ENCODE peak calls at places on chromosomes 16 and 17, in six cellular contexts. O is kidney epithelial cell, B is brain microvascular endothelial cell, H is A549, E is fibroblast of the aortic adventitia, Q is AG10803. A is an unnamed sample.

GRCh38 chr16:21599994-21600773 is 807 bp downstream of the METTL9 start:
- DNase-seq in O (no peak), B (no peak), H (no peak), E (peak; percentile 51), Q (no peak), A (no peak)

GRCh38 chr16:85150331-85150940 is 38.2 kb upstream of the CIBAR2 start:
- DNase-seq in O (no peak), B (no peak), H (no peak), E (no peak), Q (no peak), A (no peak)

GRCh38 chr16:35302859-35303258 is 1843.4 kb downstream of the TP53TG3F start:
- DNase-seq in O (no peak), B (no peak), H (no peak), E (no peak), Q (no peak), A (no peak)

GRCh38 chr17:15361151-15361550 is 19.8 kb upstream of the TEKT3 start:
- DNase-seq in O (peak; percentile 74), B (peak; percentile 5), H (no peak), E (no peak), Q (no peak), A (no peak)

GRCh38 chr16:1535391-1536291 is 2.2 kb downstream of the TMEM204 start:
- DNase-seq in O (no peak), B (no peak), H (no peak), E (peak; percentile 45), Q (peak; percentile 13), A (no peak)

GRCh38 chr16:66886346-66886745 is 6.0 kb downstream of the PDP2 start:
- DNase-seq in O (no peak), B (no peak), H (no peak), E (peak; percentile 38), Q (peak; percentile 61), A (no peak)

GRCh38 chr17:79035686-79036085 is 11.7 kb downstream of the C1QTNF1 start:
- DNase-seq in O (no peak), B (no peak), H (no peak), E (no peak), Q (no peak), A (no peak)

GRCh38 chr17:13601317-13601775 is 383 bp downstream of the HS3ST3A1 start:
- DNase-seq in O (no peak), B (no peak), H (no peak), E (no peak), Q (no peak), A (no peak)

GRCh38 chr17:32191306-32191705 is 49.0 kb downstream of the RHOT1 start:
- DNase-seq in O (no peak), B (no peak), H (no peak), E (peak; percentile 53), Q (peak; percentile 17), A (no peak)

GRCh38 chr16:87384162-87384999 is 805 bp upstream of the FBXO31 start:
- DNase-seq in O (no peak), B (no peak), H (peak; percentile 42), E (no peak), Q (no peak), A (no peak)

GRCh38 chr16:65062736-65063583 is 58.9 kb downstream of the CDH11 start:
- DNase-seq in O (no peak), B (no peak), H (no peak), E (no peak), Q (no peak), A (no peak)

GRCh38 chr17:50370052-50370451 is 2.9 kb downstream of the MRPL27 start:
- DNase-seq in O (no peak), B (no peak), H (no peak), E (no peak), Q (no peak), A (no peak)

GRCh38 chr17:41539979-41540701 is 12.0 kb upstream of the KRT19 start:
- DNase-seq in O (no peak), B (no peak), H (no peak), E (no peak), Q (no peak), A (no peak)

GRCh38 chr17:40115101-40115436 is 6.7 kb upstream of the MSL1 start:
- DNase-seq in O (no peak), B (no peak), H (no peak), E (no peak), Q (no peak), A (no peak)

GRCh38 chr16:87541882-87542234 is 49.0 kb upstream of the ZCCHC14 start:
- DNase-seq in O (no peak), B (peak; percentile 22), H (no peak), E (peak; percentile 16), Q (no peak), A (no peak)

GRCh38 chr16:2761886-2762583 is 9.6 kb downstream of the SRRM2 start:
- DNase-seq in O (no peak), B (no peak), H (no peak), E (no peak), Q (no peak), A (no peak)

GRCh38 chr17:36878216-36878615 is 59.1 kb upstream of the LHX1 start:
- DNase-seq in O (no peak), B (no peak), H (no peak), E (no peak), Q (no peak), A (no peak)

GRCh38 chr17:8732406-8733065 is 12.1 kb downstream of the CCDC42 start:
- DNase-seq in O (no peak), B (no peak), H (no peak), E (peak; percentile 61), Q (peak; percentile 31), A (no peak)

GRCh38 chr17:32161029-32161428 is 18.7 kb downstream of the RHOT1 start:
- DNase-seq in O (no peak), B (peak; percentile 88), H (no peak), E (no peak), Q (no peak), A (no peak)

GRCh38 chr17:12107905-12108304 is 87.2 kb downstream of the MAP2K4 start:
- DNase-seq in O (no peak), B (no peak), H (no peak), E (peak; percentile 22), Q (peak; percentile 2), A (no peak)

GRCh38 chr17:17151055-17151454 is 55.1 kb downstream of the PLD6 start:
- DNase-seq in O (peak; percentile 57), B (peak; percentile 77), H (peak; percentile 44), E (peak; percentile 78), Q (peak; percentile 84), A (peak; percentile 57)

GRCh38 chr17:72183194-72183685 is 62.4 kb downstream of the SOX9 start:
- DNase-seq in O (no peak), B (no peak), H (peak; percentile 68), E (no peak), Q (no peak), A (no peak)

GRCh38 chr16:81469710-81470481 is 25.3 kb downstream of the CMIP start:
- DNase-seq in O (no peak), B (no peak), H (no peak), E (no peak), Q (no peak), A (no peak)

GRCh38 chr17:8053600-8053999 is 14.7 kb downstream of the ALOX15B start:
- DNase-seq in O (no peak), B (no peak), H (no peak), E (no peak), Q (peak; percentile 12), A (no peak)

GRCh38 chr17:30378191-30378796 is 433 bp upstream of the CPD start:
- DNase-seq in O (no peak), B (no peak), H (no peak), E (no peak), Q (no peak), A (no peak)

GRCh38 chr16:4664538-4665418 is 28.6 kb upstream of the NUDT16L1 start:
- DNase-seq in O (no peak), B (no peak), H (no peak), E (no peak), Q (no peak), A (no peak)

GRCh38 chr17:79836952-79837887 is 2.0 kb downstream of the CBX4 start:
- DNase-seq in O (no peak), B (peak; percentile 41), H (peak; percentile 80), E (peak; percentile 62), Q (peak; percentile 65), A (no peak)

GRCh38 chr17:9410737-9411136 is 164.9 kb downstream of the STX8 start:
- DNase-seq in O (no peak), B (no peak), H (no peak), E (no peak), Q (no peak), A (no peak)

GRCh38 chr17:614637-615546 is 99.7 kb downstream of the VPS53 start:
- DNase-seq in O (no peak), B (peak; percentile 41), H (no peak), E (no peak), Q (no peak), A (no peak)

GRCh38 chr17:82860606-82861392 is 21.0 kb upstream of the ZNF750 start:
- DNase-seq in O (no peak), B (no peak), H (no peak), E (no peak), Q (no peak), A (no peak)
- TF ChIP-seq CTCF in O (no peak), B (no peak), H (no peak), E (no peak), Q (no peak), A (no peak)

DNA sequence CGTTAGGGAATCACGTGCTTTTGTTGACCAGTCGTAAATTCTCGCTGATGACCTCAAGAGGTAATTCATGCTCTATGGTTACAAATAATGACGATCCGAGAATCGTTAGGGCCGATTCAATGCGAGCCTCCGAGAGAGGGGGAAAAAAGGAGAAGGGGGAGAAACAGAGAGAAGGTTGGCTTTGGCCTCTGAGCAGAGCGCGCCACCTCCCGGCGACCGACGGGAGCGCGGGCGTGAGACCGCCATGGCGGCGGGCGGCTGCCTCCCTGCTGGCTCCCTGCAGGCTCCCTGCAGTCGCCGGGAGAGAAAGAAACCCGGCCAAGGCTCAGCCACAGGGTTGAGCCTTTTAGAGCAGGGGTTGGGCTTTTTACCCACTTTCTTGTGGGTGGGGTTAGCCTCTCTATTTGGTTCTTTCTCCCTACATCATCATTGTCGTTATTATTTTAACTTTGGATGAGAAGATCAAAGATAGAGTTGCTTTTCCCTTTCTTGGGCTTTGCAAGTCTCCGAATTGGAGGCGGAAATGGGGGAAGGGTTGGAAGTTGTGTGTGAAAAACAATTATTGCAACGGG is 347 bp upstream of the HOXB5 start:
- DNase-seq in O (no peak), B (peak; percentile 38), H (peak; percentile 94), E (peak; percentile 84), Q (peak; percentile 90), A (peak; percentile 63)
- H3K4me3 ChIP-seq in O (peak overlapping the region; percentile 92), B (peak overlapping the region; percentile 58), H (peak overlapping the region; percentile 22), E (peak overlapping the region; percentile 63), Q (peak overlapping the region; percentile 82), A (peak overlapping the region; percentile 76)

DNA sequence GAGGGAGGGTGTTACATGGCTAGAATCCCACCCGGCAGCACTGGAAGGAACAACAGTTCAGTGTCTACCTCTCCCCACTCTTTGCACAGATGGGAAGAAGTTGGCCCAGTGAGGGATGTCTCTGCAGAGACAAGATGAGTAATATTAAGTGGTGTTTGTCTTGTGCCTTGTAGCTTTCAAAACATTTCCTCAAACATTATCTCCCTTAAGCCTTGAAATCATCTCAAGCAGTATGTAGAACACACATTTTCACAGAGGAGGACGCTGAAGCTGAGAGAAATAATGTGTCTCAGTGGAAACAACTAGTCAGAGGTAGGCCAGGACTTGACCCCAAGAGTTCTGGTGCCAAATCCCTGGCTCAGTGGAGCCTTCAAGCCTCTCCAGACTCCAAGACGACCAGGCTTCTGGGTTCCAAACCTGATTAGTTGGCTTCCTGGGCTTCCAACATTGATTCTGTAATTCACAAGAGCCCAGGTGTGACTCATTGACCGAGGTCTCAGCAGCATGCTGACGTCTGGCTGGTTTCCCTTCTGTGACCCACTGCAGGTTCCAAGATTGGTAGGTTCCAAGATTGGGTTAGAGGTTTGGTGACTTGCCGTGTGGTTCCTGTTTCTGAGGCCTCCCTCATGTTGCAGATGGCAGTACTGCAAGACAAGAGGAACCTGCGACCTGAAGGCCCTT is 7.4 kb downstream of the RNF112 start:
- DNase-seq in O (no peak), B (peak; percentile 45), H (no peak), E (peak; percentile 86), Q (peak; percentile 44), A (no peak)
- TF ChIP-seq CTCF in O (no peak), B (peak; percentile 12), H (no peak), E (peak; percentile 37), Q (no peak), A (no peak)

GRCh38 chr16:29784901-29785500 is 5.5 kb upstream of the KIF22 start:
- DNase-seq in O (no peak), B (peak; percentile 45), H (no peak), E (peak; percentile 55), Q (peak; percentile 50), A (no peak)
- H3K4me3 ChIP-seq in O (peak overlapping the region; percentile 14), B (peak overlapping the region; percentile 43), H (no peak overlapping the region), E (peak overlapping the region; percentile 40), Q (peak overlapping the region; percentile 44), A (peak overlapping the region; percentile 32)

A was measured in AG04449.